ENCODE peak calls at places on chromosomes 2 and 18, in eight cellular contexts. One of them, this sample, is unnamed.

GRCh38 chr2:160075171-160075570 is 12.8 kb upstream of the PLA2R1 start:
- DNase-seq in tibial nerve: peak
- DNase-seq in K562: no peak
- DNase-seq in Calu3: peak
- DNase-seq in retinal pigment epithelial cell: no peak
- DNase-seq in neural crest cell: no peak
- DNase-seq in CD8-positive, alpha-beta T cell: no peak
- DNase-seq in pancreas: no peak
- DNase-seq in this sample: peak

GRCh38 chr2:48114256-48114655 is 208.0 kb upstream of the FBXO11 start:
- DNase-seq in retinal pigment epithelial cell: peak
- DNase-seq in CD8-positive, alpha-beta T cell: peak
- DNase-seq in tibial nerve: no peak
- DNase-seq in K562: peak
- DNase-seq in Calu3: peak
- DNase-seq in neural crest cell: no peak
- DNase-seq in pancreas: no peak
- DNase-seq in this sample: no peak

GRCh38 chr18:58761241-58761969 is 90.1 kb downstream of the MALT1 start:
- DNase-seq in pancreas: no peak
- DNase-seq in tibial nerve: no peak
- DNase-seq in neural crest cell: no peak
- DNase-seq in retinal pigment epithelial cell: no peak
- DNase-seq in K562: no peak
- DNase-seq in Calu3: no peak
- DNase-seq in CD8-positive, alpha-beta T cell: no peak
- DNase-seq in this sample: no peak

GRCh38 chr18:4450065-4450676 is 4.9 kb downstream of the DLGAP1 start:
- DNase-seq in retinal pigment epithelial cell: no peak
- DNase-seq in pancreas: no peak
- DNase-seq in tibial nerve: no peak
- DNase-seq in K562: no peak
- DNase-seq in CD8-positive, alpha-beta T cell: no peak
- DNase-seq in neural crest cell: no peak
- DNase-seq in Calu3: no peak
- DNase-seq in this sample: no peak

GRCh38 chr2:210961249-210961648 is 404.9 kb downstream of the CPS1 start:
- DNase-seq in neural crest cell: no peak
- DNase-seq in K562: no peak
- DNase-seq in tibial nerve: no peak
- DNase-seq in pancreas: no peak
- DNase-seq in Calu3: no peak
- DNase-seq in retinal pigment epithelial cell: no peak
- DNase-seq in CD8-positive, alpha-beta T cell: no peak
- DNase-seq in this sample: no peak

GRCh38 chr18:56391933-56392590 is 246.3 kb downstream of the TXNL1 start:
- DNase-seq in retinal pigment epithelial cell: no peak
- DNase-seq in tibial nerve: no peak
- DNase-seq in CD8-positive, alpha-beta T cell: no peak
- DNase-seq in neural crest cell: no peak
- DNase-seq in Calu3: no peak
- DNase-seq in K562: no peak
- DNase-seq in pancreas: no peak
- DNase-seq in this sample: no peak

GRCh38 chr2:198004173-198004572 is 199.8 kb downstream of the PLCL1 start:
- DNase-seq in pancreas: no peak
- DNase-seq in Calu3: no peak
- DNase-seq in neural crest cell: no peak
- DNase-seq in retinal pigment epithelial cell: no peak
- DNase-seq in K562: no peak
- DNase-seq in CD8-positive, alpha-beta T cell: no peak
- DNase-seq in tibial nerve: no peak
- DNase-seq in this sample: no peak

GRCh38 chr2:17148298-17149228 is 369.7 kb downstream of the RAD51AP2 start:
- DNase-seq in tibial nerve: no peak
- DNase-seq in K562: no peak
- DNase-seq in Calu3: no peak
- DNase-seq in pancreas: no peak
- DNase-seq in neural crest cell: peak
- DNase-seq in CD8-positive, alpha-beta T cell: no peak
- DNase-seq in retinal pigment epithelial cell: no peak
- DNase-seq in this sample: no peak

GRCh38 chr2:164554487-164554886 is 66.8 kb downstream of the GRB14 start:
- DNase-seq in K562: no peak
- DNase-seq in CD8-positive, alpha-beta T cell: no peak
- DNase-seq in retinal pigment epithelial cell: no peak
- DNase-seq in Calu3: no peak
- DNase-seq in neural crest cell: no peak
- DNase-seq in pancreas: no peak
- DNase-seq in tibial nerve: no peak
- DNase-seq in this sample: no peak

GRCh38 chr2:26541401-26542193 is 63.7 kb upstream of the OTOF start:
- DNase-seq in neural crest cell: no peak
- DNase-seq in CD8-positive, alpha-beta T cell: no peak
- DNase-seq in K562: no peak
- DNase-seq in pancreas: no peak
- DNase-seq in tibial nerve: no peak
- DNase-seq in Calu3: no peak
- DNase-seq in retinal pigment epithelial cell: no peak
- DNase-seq in this sample: no peak

GRCh38 chr18:2641638-2642037 is 13.9 kb upstream of the SMCHD1 start:
- DNase-seq in neural crest cell: no peak
- DNase-seq in CD8-positive, alpha-beta T cell: no peak
- DNase-seq in retinal pigment epithelial cell: no peak
- DNase-seq in Calu3: no peak
- DNase-seq in tibial nerve: no peak
- DNase-seq in pancreas: no peak
- DNase-seq in K562: no peak
- DNase-seq in this sample: no peak

GRCh38 chr18:78905334-78905733 is 74.3 kb upstream of the SALL3 start:
- DNase-seq in neural crest cell: no peak
- DNase-seq in retinal pigment epithelial cell: no peak
- DNase-seq in CD8-positive, alpha-beta T cell: no peak
- DNase-seq in tibial nerve: no peak
- DNase-seq in pancreas: no peak
- DNase-seq in Calu3: no peak
- DNase-seq in K562: no peak
- DNase-seq in this sample: no peak

GRCh38 chr2:136423516-136423996 is 305.6 kb upstream of the CXCR4 start:
- DNase-seq in CD8-positive, alpha-beta T cell: peak
- DNase-seq in tibial nerve: peak
- DNase-seq in retinal pigment epithelial cell: peak
- DNase-seq in pancreas: peak
- DNase-seq in Calu3: peak
- DNase-seq in neural crest cell: peak
- DNase-seq in K562: peak
- DNase-seq in this sample: peak

GRCh38 chr18:48671561-48671945 is 132.7 kb downstream of the CTIF start:
- DNase-seq in CD8-positive, alpha-beta T cell: no peak
- DNase-seq in Calu3: no peak
- DNase-seq in pancreas: no peak
- DNase-seq in retinal pigment epithelial cell: no peak
- DNase-seq in neural crest cell: no peak
- DNase-seq in tibial nerve: no peak
- DNase-seq in K562: no peak
- DNase-seq in this sample: no peak

GRCh38 chr2:159855153-159856140 is 57.4 kb upstream of the CD302 start:
- DNase-seq in Calu3: no peak
- DNase-seq in retinal pigment epithelial cell: peak
- DNase-seq in neural crest cell: no peak
- DNase-seq in pancreas: no peak
- DNase-seq in CD8-positive, alpha-beta T cell: no peak
- DNase-seq in tibial nerve: no peak
- DNase-seq in K562: no peak
- DNase-seq in this sample: no peak

GRCh38 chr2:95260028-95261023 is 13.9 kb upstream of the PROM2 start:
- DNase-seq in K562: no peak
- DNase-seq in pancreas: no peak
- DNase-seq in Calu3: no peak
- DNase-seq in neural crest cell: no peak
- DNase-seq in tibial nerve: no peak
- DNase-seq in CD8-positive, alpha-beta T cell: no peak
- DNase-seq in retinal pigment epithelial cell: no peak
- DNase-seq in this sample: no peak

GRCh38 chr18:13271512-13271911 is 53.0 kb downstream of the LDLRAD4 start:
- DNase-seq in CD8-positive, alpha-beta T cell: no peak
- DNase-seq in Calu3: no peak
- DNase-seq in tibial nerve: no peak
- DNase-seq in retinal pigment epithelial cell: no peak
- DNase-seq in K562: no peak
- DNase-seq in neural crest cell: no peak
- DNase-seq in pancreas: no peak
- DNase-seq in this sample: no peak

GRCh38 chr2:88471083-88471942 is 18.8 kb upstream of the FOXI3 start:
- DNase-seq in Calu3: no peak
- DNase-seq in tibial nerve: no peak
- DNase-seq in retinal pigment epithelial cell: no peak
- DNase-seq in neural crest cell: no peak
- DNase-seq in pancreas: no peak
- DNase-seq in CD8-positive, alpha-beta T cell: no peak
- DNase-seq in K562: no peak
- DNase-seq in this sample: no peak

GRCh38 chr2:159595410-159596046 is 20.8 kb downstream of the BAZ2B start:
- DNase-seq in K562: no peak
- DNase-seq in Calu3: no peak
- DNase-seq in neural crest cell: no peak
- DNase-seq in CD8-positive, alpha-beta T cell: no peak
- DNase-seq in pancreas: no peak
- DNase-seq in tibial nerve: no peak
- DNase-seq in retinal pigment epithelial cell: no peak
- DNase-seq in this sample: peak

GRCh38 chr18:3454365-3455089 is 4.6 kb downstream of the TGIF1 start:
- DNase-seq in CD8-positive, alpha-beta T cell: peak
- DNase-seq in K562: peak
- DNase-seq in pancreas: no peak
- DNase-seq in Calu3: peak
- DNase-seq in neural crest cell: peak
- DNase-seq in retinal pigment epithelial cell: peak
- DNase-seq in tibial nerve: peak
- DNase-seq in this sample: peak

GRCh38 chr2:191165190-191165643 is 14.4 kb upstream of the STAT4 start:
- DNase-seq in pancreas: no peak
- DNase-seq in retinal pigment epithelial cell: no peak
- DNase-seq in tibial nerve: no peak
- DNase-seq in K562: peak
- DNase-seq in CD8-positive, alpha-beta T cell: no peak
- DNase-seq in Calu3: no peak
- DNase-seq in neural crest cell: no peak
- DNase-seq in this sample: peak

GRCh38 chr2:76180676-76181075 is 470.0 kb upstream of the GCFC2 start:
- DNase-seq in retinal pigment epithelial cell: no peak
- DNase-seq in Calu3: no peak
- DNase-seq in pancreas: no peak
- DNase-seq in K562: no peak
- DNase-seq in CD8-positive, alpha-beta T cell: no peak
- DNase-seq in tibial nerve: no peak
- DNase-seq in neural crest cell: no peak
- DNase-seq in this sample: no peak

GRCh38 chr2:71702971-71703898 is 249.9 kb downstream of the DYSF start:
- DNase-seq in K562: no peak
- DNase-seq in retinal pigment epithelial cell: no peak
- DNase-seq in neural crest cell: no peak
- DNase-seq in CD8-positive, alpha-beta T cell: no peak
- DNase-seq in Calu3: no peak
- DNase-seq in pancreas: peak
- DNase-seq in tibial nerve: no peak
- DNase-seq in this sample: no peak

GRCh38 chr2:121184248-121184862 is 100.6 kb downstream of the TFCP2L1 start:
- DNase-seq in tibial nerve: no peak
- DNase-seq in K562: no peak
- DNase-seq in Calu3: no peak
- DNase-seq in CD8-positive, alpha-beta T cell: no peak
- DNase-seq in neural crest cell: no peak
- DNase-seq in pancreas: no peak
- DNase-seq in retinal pigment epithelial cell: no peak
- DNase-seq in this sample: no peak
- TF ChIP-seq CTCF in tibial nerve: no peak
- TF ChIP-seq CTCF in K562: no peak
- TF ChIP-seq CTCF in Calu3: no peak
- TF ChIP-seq CTCF in CD8-positive, alpha-beta T cell: no peak
- TF ChIP-seq CTCF in neural crest cell: no peak
- TF ChIP-seq CTCF in pancreas: no peak
- TF ChIP-seq CTCF in retinal pigment epithelial cell: no peak
- TF ChIP-seq CTCF in this sample: no peak

GRCh38 chr2:149645391-149645790 is 57.8 kb upstream of the MMADHC start:
- DNase-seq in tibial nerve: no peak
- DNase-seq in K562: no peak
- DNase-seq in CD8-positive, alpha-beta T cell: no peak
- DNase-seq in retinal pigment epithelial cell: no peak
- DNase-seq in pancreas: no peak
- DNase-seq in Calu3: no peak
- DNase-seq in neural crest cell: no peak
- DNase-seq in this sample: peak
- TF ChIP-seq CTCF in tibial nerve: no peak
- TF ChIP-seq CTCF in K562: no peak
- TF ChIP-seq CTCF in CD8-positive, alpha-beta T cell: no peak
- TF ChIP-seq CTCF in retinal pigment epithelial cell: peak
- TF ChIP-seq CTCF in pancreas: no peak
- TF ChIP-seq CTCF in Calu3: no peak
- TF ChIP-seq CTCF in neural crest cell: peak
- TF ChIP-seq CTCF in this sample: peak

DNA sequence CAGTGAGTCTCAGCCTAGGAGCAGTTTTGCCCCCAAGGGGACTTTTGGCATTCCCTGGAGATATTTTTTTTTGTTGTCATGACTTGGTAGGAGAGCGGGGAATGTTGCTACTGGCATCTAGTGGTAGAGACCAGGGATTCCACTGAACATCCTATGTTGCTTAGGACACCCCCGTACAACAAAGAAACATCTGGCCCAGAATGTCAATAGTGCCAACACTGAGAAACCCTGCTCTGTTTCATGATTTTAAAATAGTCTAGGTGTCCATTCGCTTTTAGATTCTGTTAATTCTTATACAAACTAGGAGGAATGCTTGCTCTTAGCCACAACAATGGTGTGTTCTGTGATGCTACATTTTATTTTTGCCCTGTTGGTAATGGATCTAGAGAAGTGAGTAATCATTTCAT is 225.8 kb upstream of the SIX3 start:
- DNase-seq in neural crest cell: peak
- DNase-seq in retinal pigment epithelial cell: peak
- DNase-seq in Calu3: peak
- DNase-seq in CD8-positive, alpha-beta T cell: no peak
- DNase-seq in tibial nerve: no peak
- DNase-seq in pancreas: no peak
- DNase-seq in K562: no peak
- DNase-seq in this sample: peak
- TF ChIP-seq CTCF in neural crest cell: peak
- TF ChIP-seq CTCF in retinal pigment epithelial cell: peak
- TF ChIP-seq CTCF in Calu3: no peak
- TF ChIP-seq CTCF in CD8-positive, alpha-beta T cell: no peak
- TF ChIP-seq CTCF in tibial nerve: peak
- TF ChIP-seq CTCF in pancreas: no peak
- TF ChIP-seq CTCF in K562: peak
- TF ChIP-seq CTCF in this sample: peak

GRCh38 chr2:232951891-232952290 is 61.2 kb downstream of the NGEF start:
- DNase-seq in pancreas: no peak
- DNase-seq in tibial nerve: no peak
- DNase-seq in Calu3: no peak
- DNase-seq in neural crest cell: no peak
- DNase-seq in retinal pigment epithelial cell: peak
- DNase-seq in CD8-positive, alpha-beta T cell: no peak
- DNase-seq in K562: no peak
- DNase-seq in this sample: no peak
- TF ChIP-seq CTCF in pancreas: no peak
- TF ChIP-seq CTCF in tibial nerve: no peak
- TF ChIP-seq CTCF in Calu3: no peak
- TF ChIP-seq CTCF in neural crest cell: no peak
- TF ChIP-seq CTCF in retinal pigment epithelial cell: no peak
- TF ChIP-seq CTCF in CD8-positive, alpha-beta T cell: no peak
- TF ChIP-seq CTCF in K562: no peak
- TF ChIP-seq CTCF in this sample: no peak